ENCODE peak calls at places on chromosomes 12 and 14, in six cellular contexts. One of them, this sample, is unnamed.

GRCh38 chr12:31722580-31722979 is 6.2 kb downstream of the AMN1 start:
- DNase-seq in testis: no peak
- DNase-seq in HCT116: no peak
- DNase-seq in NB4: no peak
- DNase-seq in sigmoid colon: no peak
- DNase-seq in vagina: no peak
- DNase-seq in this sample: no peak

GRCh38 chr14:62654641-62655040 is 390.6 kb downstream of the KCNH5 start:
- DNase-seq in NB4: no peak
- DNase-seq in vagina: no peak
- DNase-seq in sigmoid colon: no peak
- DNase-seq in HCT116: no peak
- DNase-seq in testis: no peak
- DNase-seq in this sample: no peak

GRCh38 chr14:97311411-97311810 is 514.2 kb downstream of the VRK1 start:
- DNase-seq in vagina: no peak
- DNase-seq in testis: no peak
- DNase-seq in sigmoid colon: no peak
- DNase-seq in HCT116: no peak
- DNase-seq in NB4: no peak
- DNase-seq in this sample: no peak

GRCh38 chr14:68309631-68310030 is 483.2 kb downstream of the ZFP36L1 start:
- DNase-seq in testis: no peak
- DNase-seq in sigmoid colon: no peak
- DNase-seq in vagina: no peak
- DNase-seq in NB4: no peak
- DNase-seq in HCT116: no peak
- DNase-seq in this sample: no peak

GRCh38 chr14:100526632-100527031 is 60.6 kb downstream of the BEGAIN start:
- DNase-seq in NB4: no peak
- DNase-seq in testis: no peak
- DNase-seq in sigmoid colon: peak; percentile 38
- DNase-seq in vagina: peak; percentile 99
- DNase-seq in HCT116: no peak
- DNase-seq in this sample: no peak

GRCh38 chr12:88408828-88409227 is 171.4 kb downstream of the KITLG start:
- DNase-seq in sigmoid colon: no peak
- DNase-seq in NB4: no peak
- DNase-seq in testis: no peak
- DNase-seq in vagina: no peak
- DNase-seq in HCT116: no peak
- DNase-seq in this sample: no peak

GRCh38 chr12:55982319-55982936 is 8.6 kb downstream of the RAB5B start:
- DNase-seq in vagina: no peak
- DNase-seq in NB4: peak; percentile 93
- DNase-seq in testis: peak; percentile 54
- DNase-seq in HCT116: no peak
- DNase-seq in sigmoid colon: no peak
- DNase-seq in this sample: no peak

GRCh38 chr12:123763093-123763492 is 992 bp downstream of the DNAH10 start:
- DNase-seq in vagina: no peak
- DNase-seq in NB4: no peak
- DNase-seq in sigmoid colon: peak; percentile 44
- DNase-seq in HCT116: no peak
- DNase-seq in testis: no peak
- DNase-seq in this sample: no peak

GRCh38 chr12:17204289-17205054 is 598.5 kb upstream of the LMO3 start:
- DNase-seq in sigmoid colon: no peak
- DNase-seq in NB4: no peak
- DNase-seq in HCT116: no peak
- DNase-seq in vagina: no peak
- DNase-seq in testis: no peak
- DNase-seq in this sample: no peak

GRCh38 chr12:123264642-123265041 is 7.0 kb downstream of the CDK2AP1 start:
- DNase-seq in NB4: peak; percentile 63
- DNase-seq in vagina: no peak
- DNase-seq in HCT116: no peak
- DNase-seq in testis: no peak
- DNase-seq in sigmoid colon: no peak
- DNase-seq in this sample: peak; percentile 26

GRCh38 chr12:106632797-106633450 is 50.1 kb downstream of the RFX4 start:
- DNase-seq in vagina: no peak
- DNase-seq in NB4: no peak
- DNase-seq in sigmoid colon: no peak
- DNase-seq in testis: no peak
- DNase-seq in HCT116: peak; percentile 43
- DNase-seq in this sample: no peak

GRCh38 chr12:131628341-131628740 is 82.5 kb upstream of the SFSWAP start:
- DNase-seq in testis: no peak
- DNase-seq in NB4: no peak
- DNase-seq in vagina: no peak
- DNase-seq in HCT116: no peak
- DNase-seq in sigmoid colon: no peak
- DNase-seq in this sample: no peak

GRCh38 chr14:33950320-33951182 is at the start of gene EGLN3:
- DNase-seq in vagina: no peak
- DNase-seq in testis: peak; percentile 90
- DNase-seq in NB4: no peak
- DNase-seq in HCT116: peak; percentile 68
- DNase-seq in sigmoid colon: peak; percentile 95
- DNase-seq in this sample: peak; percentile 83

GRCh38 chr12:95674631-95675030 is 115.9 kb downstream of the NTN4 start:
- DNase-seq in HCT116: no peak
- DNase-seq in testis: no peak
- DNase-seq in NB4: no peak
- DNase-seq in sigmoid colon: no peak
- DNase-seq in vagina: no peak
- DNase-seq in this sample: no peak

GRCh38 chr14:28765907-28766504 is 581 bp upstream of the FOXG1 start:
- DNase-seq in testis: no peak
- DNase-seq in HCT116: no peak
- DNase-seq in sigmoid colon: no peak
- DNase-seq in vagina: no peak
- DNase-seq in NB4: no peak
- DNase-seq in this sample: no peak

GRCh38 chr14:86462193-86462592 is 932.2 kb downstream of the FLRT2 start:
- DNase-seq in testis: peak; percentile 19
- DNase-seq in HCT116: no peak
- DNase-seq in NB4: peak; percentile 26
- DNase-seq in sigmoid colon: no peak
- DNase-seq in vagina: no peak
- DNase-seq in this sample: peak; percentile 34

GRCh38 chr12:27505771-27506170 is 18.2 kb upstream of the PPFIBP1 start:
- DNase-seq in sigmoid colon: no peak
- DNase-seq in HCT116: no peak
- DNase-seq in vagina: no peak
- DNase-seq in testis: no peak
- DNase-seq in NB4: no peak
- DNase-seq in this sample: no peak

GRCh38 chr12:29148958-29149690 is at the start of gene FAR2:
- DNase-seq in sigmoid colon: peak; percentile 84
- DNase-seq in NB4: peak; percentile 98
- DNase-seq in testis: peak; percentile 30
- DNase-seq in vagina: no peak
- DNase-seq in HCT116: no peak
- DNase-seq in this sample: peak; percentile 84

GRCh38 chr12:94650143-94651056 is at the start of gene TMCC3:
- DNase-seq in sigmoid colon: peak; percentile 67
- DNase-seq in NB4: peak; percentile 55
- DNase-seq in HCT116: no peak
- DNase-seq in testis: peak; percentile 43
- DNase-seq in vagina: no peak
- DNase-seq in this sample: peak; percentile 16
- TF ChIP-seq POLR2A in sigmoid colon: no peak
- TF ChIP-seq POLR2A in NB4: no peak
- TF ChIP-seq POLR2A in HCT116: no peak
- TF ChIP-seq POLR2A in testis: no peak
- TF ChIP-seq POLR2A in vagina: no peak
- TF ChIP-seq POLR2A in this sample: no peak

DNA sequence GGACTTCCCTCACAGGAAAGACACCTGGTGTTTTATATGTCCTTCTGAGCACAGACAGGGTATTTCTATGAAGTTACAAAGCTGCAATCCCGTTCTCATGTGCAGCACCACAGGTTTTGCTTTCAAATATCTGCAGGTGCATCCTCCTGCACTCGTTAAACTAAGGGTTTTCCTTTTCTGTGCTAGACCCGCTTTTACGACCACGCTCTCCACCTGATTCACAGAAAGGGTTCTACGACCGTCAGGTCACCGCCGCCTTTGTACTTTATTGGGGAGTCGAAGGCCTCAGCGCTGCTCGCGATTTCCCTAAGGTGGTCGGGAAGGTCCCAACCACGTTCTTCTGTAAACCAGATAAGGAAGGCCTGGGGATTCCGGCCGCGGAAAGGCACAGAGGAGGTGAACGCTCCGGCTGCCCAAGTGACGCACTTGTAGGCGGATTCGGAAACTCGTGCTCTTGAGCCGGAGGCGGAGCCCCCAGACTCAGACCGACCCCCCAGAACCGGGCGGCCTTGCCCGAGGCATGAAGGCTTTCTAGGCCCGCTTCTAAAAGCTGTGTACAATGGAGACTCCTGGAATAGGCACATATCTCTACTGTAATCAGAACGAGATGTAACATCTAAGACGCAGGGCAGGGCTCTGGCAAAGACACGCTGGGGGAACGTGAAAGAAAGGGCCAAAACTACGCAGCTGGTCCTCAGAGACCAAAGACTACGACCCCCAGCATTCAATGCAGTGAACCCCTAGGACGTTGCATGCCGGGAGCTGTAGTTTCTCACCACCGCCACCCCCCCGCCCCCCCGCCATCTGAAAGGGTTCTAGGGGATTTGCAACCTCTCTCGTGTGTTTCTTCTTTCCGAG is 930 bp upstream of the HSP90B1 start:
- DNase-seq in vagina: no peak
- DNase-seq in sigmoid colon: peak; percentile 95
- DNase-seq in testis: peak; percentile 95
- DNase-seq in NB4: peak; percentile 96
- DNase-seq in HCT116: peak; percentile 78
- DNase-seq in this sample: peak; percentile 94
- TF ChIP-seq POLR2A in vagina: no peak
- TF ChIP-seq POLR2A in sigmoid colon: peak; percentile 64
- TF ChIP-seq POLR2A in testis: no peak
- TF ChIP-seq POLR2A in NB4: peak; percentile 74
- TF ChIP-seq POLR2A in HCT116: peak; percentile 69
- TF ChIP-seq POLR2A in this sample: peak; percentile 30

DNA sequence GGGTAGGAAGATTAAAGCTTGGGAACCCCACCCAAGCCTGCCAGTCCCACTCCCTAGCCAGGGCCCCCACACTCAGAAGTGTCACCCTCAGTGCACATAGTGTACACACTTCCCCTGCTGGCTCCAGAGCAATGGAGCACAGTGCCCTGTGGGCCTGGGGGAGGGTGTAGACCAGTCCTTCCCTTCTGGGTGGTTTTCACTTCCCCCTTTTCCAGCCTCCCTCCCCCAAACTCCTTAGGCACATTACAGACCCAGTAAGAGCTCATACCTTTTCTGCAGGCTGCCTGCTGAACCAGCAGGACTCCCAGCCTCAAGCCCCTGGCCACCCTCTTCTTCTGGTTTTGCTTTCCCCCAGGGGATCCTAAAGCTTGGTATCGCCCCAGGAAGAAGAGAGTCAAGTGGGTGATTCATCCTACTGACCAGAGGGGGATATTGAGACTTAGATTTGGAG is at the start of gene ZNF385A:
- DNase-seq in vagina: no peak
- DNase-seq in HCT116: no peak
- DNase-seq in testis: no peak
- DNase-seq in sigmoid colon: no peak
- DNase-seq in NB4: peak; percentile 99
- DNase-seq in this sample: no peak
- TF ChIP-seq POLR2A in vagina: no peak
- TF ChIP-seq POLR2A in HCT116: no peak
- TF ChIP-seq POLR2A in testis: no peak
- TF ChIP-seq POLR2A in sigmoid colon: no peak
- TF ChIP-seq POLR2A in NB4: peak; percentile 17
- TF ChIP-seq POLR2A in this sample: no peak

GRCh38 chr14:91060472-91061308 is at the start of gene RPS6KA5:
- DNase-seq in vagina: peak; percentile 100
- DNase-seq in testis: peak; percentile 100
- DNase-seq in HCT116: peak; percentile 100
- DNase-seq in sigmoid colon: peak; percentile 100
- DNase-seq in NB4: peak; percentile 100
- DNase-seq in this sample: peak; percentile 100
- TF ChIP-seq POLR2A in vagina: no peak
- TF ChIP-seq POLR2A in testis: peak; percentile 83
- TF ChIP-seq POLR2A in HCT116: peak; percentile 40
- TF ChIP-seq POLR2A in sigmoid colon: peak; percentile 91
- TF ChIP-seq POLR2A in NB4: peak; percentile 80
- TF ChIP-seq POLR2A in this sample: peak; percentile 85

DNA sequence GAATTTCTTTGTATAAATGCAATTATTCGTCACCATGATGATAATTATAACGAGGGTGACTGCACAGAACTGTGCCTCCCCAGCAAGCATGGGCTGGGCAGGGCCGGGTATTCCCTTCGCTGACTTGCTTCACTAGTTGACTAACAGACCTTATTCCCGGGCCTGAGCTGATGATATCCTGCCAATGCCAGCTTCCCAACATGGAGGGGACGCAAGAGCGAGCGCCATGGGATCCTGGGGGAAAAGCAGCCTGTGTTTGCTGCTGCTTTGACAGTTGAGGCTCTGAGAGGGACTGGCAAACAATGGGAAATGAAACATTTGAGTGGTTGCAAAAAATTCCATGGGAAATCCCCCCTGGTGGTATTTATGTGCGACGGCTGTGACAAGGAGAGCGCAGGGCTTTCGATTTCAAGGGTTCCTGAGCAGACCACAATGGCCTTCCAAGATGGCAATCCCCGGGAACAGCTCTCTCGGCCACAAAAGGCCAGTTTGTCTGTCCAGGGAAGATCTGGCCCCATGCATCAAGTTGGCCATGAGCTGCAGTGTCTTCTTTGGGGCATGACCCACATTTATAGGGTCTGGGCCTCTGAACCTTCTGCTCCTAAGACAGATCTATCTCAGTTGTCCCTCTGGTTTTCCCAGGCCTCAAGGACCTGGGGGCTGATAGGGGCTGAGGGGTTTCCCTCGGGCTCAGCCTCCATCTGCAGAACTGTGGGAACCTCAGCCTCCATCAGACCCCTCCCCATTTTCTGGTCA is 21.9 kb upstream of the MAP1LC3B2 start:
- DNase-seq in NB4: no peak
- DNase-seq in sigmoid colon: no peak
- DNase-seq in HCT116: no peak
- DNase-seq in testis: no peak
- DNase-seq in vagina: no peak
- DNase-seq in this sample: no peak
- TF ChIP-seq POLR2A in NB4: no peak
- TF ChIP-seq POLR2A in sigmoid colon: no peak
- TF ChIP-seq POLR2A in HCT116: no peak
- TF ChIP-seq POLR2A in testis: no peak
- TF ChIP-seq POLR2A in vagina: no peak
- TF ChIP-seq POLR2A in this sample: no peak

This sample was measured in erythroblast.